ENCODE peak calls at places on chromosomes 4 and X, in eight cellular contexts. H, Q, B, E, V, T, L and A are unnamed samples.
A peak's percentile ranks its signal among the peaks of the same experiment; 100 is the strongest.

GRCh38 chr4:112916868-112917267 is 132.6 kb upstream of the ANK2 start:
- DNase-seq in H (peak; percentile 20), Q (no peak), B (peak; percentile 58), E (no peak), V (no peak), T (no peak), L (no peak), A (no peak)

GRCh38 chr4:138555107-138555506 is 313.0 kb upstream of the SLC7A11 start:
- DNase-seq in H (no peak), Q (no peak), B (no peak), E (no peak), V (no peak), T (no peak), L (no peak), A (no peak)

GRCh38 chr4:128286474-128287158 is 997 bp downstream of the PGRMC2 start:
- DNase-seq in H (peak; percentile 25), Q (no peak), B (peak; percentile 40), E (no peak), V (no peak), T (no peak), L (no peak), A (peak; percentile 25)

GRCh38 chrX:15299945-15300851 is 15.2 kb downstream of the ASB11 start:
- DNase-seq in H (peak; percentile 14), Q (no peak), B (no peak), E (no peak), V (no peak), T (no peak), L (no peak), A (no peak)

GRCh38 chr4:76546282-76547166 is 111.5 kb downstream of the SHROOM3 start:
- DNase-seq in H (peak; percentile 92), Q (no peak), B (peak; percentile 53), E (no peak), V (peak; percentile 16), T (no peak), L (no peak), A (no peak)

GRCh38 chr4:88382621-88383020 is 4.0 kb downstream of the HERC6 start:
- DNase-seq in H (no peak), Q (no peak), B (no peak), E (no peak), V (no peak), T (peak; percentile 11), L (no peak), A (peak; percentile 28)

GRCh38 chrX:48676893-48677270 is 6.7 kb upstream of the WAS start:
- DNase-seq in H (no peak), Q (no peak), B (no peak), E (no peak), V (no peak), T (no peak), L (no peak), A (no peak)

GRCh38 chrX:121084903-121085611 is 37.6 kb downstream of the GLUD2 start:
- DNase-seq in H (no peak), Q (no peak), B (no peak), E (no peak), V (no peak), T (no peak), L (no peak), A (no peak)

GRCh38 chr4:41384992-41385391 is 128.3 kb downstream of the UCHL1 start:
- DNase-seq in H (no peak), Q (no peak), B (no peak), E (peak; percentile 47), V (no peak), T (no peak), L (peak; percentile 66), A (no peak)

GRCh38 chr4:84573738-84574720 is 8.9 kb upstream of the CDS1 start:
- DNase-seq in H (no peak), Q (no peak), B (peak; percentile 12), E (no peak), V (no peak), T (no peak), L (no peak), A (no peak)

GRCh38 chrX:119682019-119682989 is 10.7 kb downstream of the SEPTIN6 start:
- DNase-seq in H (no peak), Q (no peak), B (no peak), E (no peak), V (no peak), T (no peak), L (no peak), A (peak; percentile 52)

GRCh38 chr4:87326460-87326859 is 3.8 kb upstream of the HSD17B13 start:
- DNase-seq in H (no peak), Q (no peak), B (no peak), E (no peak), V (no peak), T (no peak), L (no peak), A (no peak)

GRCh38 chrX:114334473-114334982 is 249.4 kb upstream of the HTR2C start:
- DNase-seq in H (no peak), Q (no peak), B (no peak), E (no peak), V (no peak), T (no peak), L (no peak), A (no peak)

GRCh38 chr4:108544504-108544903 is 75.9 kb upstream of the RPL34 start:
- DNase-seq in H (no peak), Q (no peak), B (no peak), E (no peak), V (no peak), T (no peak), L (no peak), A (no peak)

GRCh38 chrX:150683536-150684146 is 9.6 kb upstream of the MTMR1 start:
- DNase-seq in H (peak; percentile 16), Q (no peak), B (no peak), E (no peak), V (peak; percentile 36), T (no peak), L (no peak), A (peak; percentile 48)

GRCh38 chr4:176587920-176588319 is 204.8 kb downstream of the VEGFC start:
- DNase-seq in H (peak; percentile 10), Q (no peak), B (peak; percentile 75), E (no peak), V (no peak), T (no peak), L (no peak), A (no peak)

GRCh38 chr4:182022899-182023298 is 220.3 kb upstream of the TENM3 start:
- DNase-seq in H (no peak), Q (no peak), B (no peak), E (no peak), V (no peak), T (no peak), L (no peak), A (no peak)

GRCh38 chr4:93788712-93789111 is 39.8 kb upstream of the ATOH1 start:
- DNase-seq in H (peak; percentile 38), Q (no peak), B (no peak), E (no peak), V (no peak), T (no peak), L (no peak), A (no peak)

GRCh38 chr4:53651142-53651720 is 59.9 kb upstream of the LNX1 start:
- DNase-seq in H (no peak), Q (no peak), B (no peak), E (peak; percentile 49), V (no peak), T (no peak), L (no peak), A (no peak)

GRCh38 chr4:127782275-127783025 is at the start of gene HSPA4L:
- DNase-seq in H (peak; percentile 59), Q (no peak), B (no peak), E (peak; percentile 18), V (peak; percentile 47), T (no peak), L (peak; percentile 67), A (peak; percentile 29)

GRCh38 chr4:173135241-173135847 is 33.3 kb upstream of the GALNT7 start:
- DNase-seq in H (peak; percentile 18), Q (no peak), B (peak; percentile 68), E (no peak), V (no peak), T (no peak), L (no peak), A (no peak)

GRCh38 chrX:128901018-128901417 is 622.3 kb downstream of the SMARCA1 start:
- DNase-seq in H (no peak), Q (no peak), B (no peak), E (no peak), V (no peak), T (no peak), L (no peak), A (no peak)

GRCh38 chr4:75598390-75598789 is 31.9 kb downstream of the CDKL2 start:
- DNase-seq in H (peak; percentile 31), Q (no peak), B (peak; percentile 3), E (no peak), V (no peak), T (no peak), L (no peak), A (peak; percentile 4)

GRCh38 chr4:84319124-84319523 is 180.0 kb downstream of the NKX6-1 start:
- DNase-seq in H (peak; percentile 64), Q (no peak), B (no peak), E (no peak), V (no peak), T (no peak), L (peak; percentile 58), A (no peak)

GRCh38 chr4:75715105-75715799 is 9.1 kb upstream of the USO1 start:
- DNase-seq in H (no peak), Q (no peak), B (no peak), E (no peak), V (no peak), T (no peak), L (no peak), A (no peak)

GRCh38 chrX:11670316-11670715 is 4.6 kb upstream of the ARHGAP6 start:
- DNase-seq in H (no peak), Q (no peak), B (no peak), E (no peak), V (no peak), T (no peak), L (no peak), A (no peak)

GRCh38 chrX:24149346-24150050 is at the start of gene ZFX:
- DNase-seq in H (peak; percentile 7), Q (no peak), B (peak; percentile 22), E (peak; percentile 30), V (peak; percentile 8), T (peak; percentile 71), L (peak; percentile 81), A (peak; percentile 84)

GRCh38 chr4:7297374-7297773 is 105.0 kb downstream of the SORCS2 start:
- DNase-seq in H (no peak), Q (no peak), B (no peak), E (no peak), V (no peak), T (no peak), L (no peak), A (no peak)

GRCh38 chr4:56506110-56506705 is 617 bp downstream of the ARL9 start:
- DNase-seq in H (no peak), Q (no peak), B (no peak), E (no peak), V (no peak), T (no peak), L (no peak), A (no peak)

GRCh38 chrX:41045960-41046567 is 39.2 kb upstream of the USP9X start:
- DNase-seq in H (peak; percentile 6), Q (no peak), B (no peak), E (peak; percentile 13), V (no peak), T (no peak), L (no peak), A (no peak)

GRCh38 chr4:76028242-76028859 is 5.1 kb upstream of the CXCL10 start:
- DNase-seq in H (no peak), Q (no peak), B (no peak), E (no peak), V (no peak), T (no peak), L (no peak), A (no peak)

GRCh38 chr4:15996773-15997172 is 33.8 kb upstream of the FGFBP2 start:
- DNase-seq in H (no peak), Q (no peak), B (no peak), E (no peak), V (no peak), T (no peak), L (no peak), A (peak; percentile 39)

GRCh38 chrX:101370888-101371504 is 15.0 kb downstream of the BTK start:
- DNase-seq in H (no peak), Q (no peak), B (no peak), E (no peak), V (no peak), T (no peak), L (no peak), A (no peak)

GRCh38 chrX:68998716-68999115 is 166.5 kb downstream of the PJA1 start:
- DNase-seq in H (no peak), Q (no peak), B (no peak), E (no peak), V (no peak), T (no peak), L (no peak), A (no peak)